ENCODE peak calls at places on chromosomes 4 and X, in eight cellular contexts. R is astrocyte of the cerebellum, S is fibroblast of lung, J is sigmoid colon, X is AG04450, I is WTC11, A is A549, W is fibroblast of the aortic adventitia. Q is an unnamed sample.

GRCh38 chr4:113979157-113979972 is at the start of gene ARSJ:
- DNase-seq in R (peak; percentile 74), S (peak; percentile 81), J (peak; percentile 81), X (peak; percentile 65), I (peak; percentile 72), A (peak; percentile 58), W (peak; percentile 90), Q (peak; percentile 88)

GRCh38 chr4:98691588-98691987 is 33.2 kb upstream of the TSPAN5 start:
- DNase-seq in R (no peak), S (no peak), J (no peak), X (no peak), I (no peak), A (no peak), W (no peak), Q (no peak)

GRCh38 chr4:20041838-20042237 is 209.9 kb upstream of the SLIT2 start:
- DNase-seq in R (no peak), S (no peak), J (no peak), X (no peak), I (no peak), A (no peak), W (no peak), Q (no peak)

GRCh38 chr4:47065099-47065498 is 33.7 kb downstream of the GABRB1 start:
- DNase-seq in R (no peak), S (peak; percentile 85), J (no peak), X (no peak), I (no peak), A (no peak), W (peak; percentile 78), Q (no peak)

GRCh38 chr4:32440391-32440790 is 1720.2 kb downstream of the PCDH7 start:
- DNase-seq in R (no peak), S (peak; percentile 3), J (no peak), X (no peak), I (no peak), A (no peak), W (no peak), Q (no peak)

GRCh38 chr4:165326831-165327210 is 648 bp upstream of the MSMO1 start:
- DNase-seq in R (no peak), S (peak; percentile 39), J (no peak), X (no peak), I (peak; percentile 36), A (no peak), W (no peak), Q (peak; percentile 75)

GRCh38 chr4:53886090-53886489 is 178.3 kb downstream of the CHIC2 start:
- DNase-seq in R (no peak), S (no peak), J (no peak), X (no peak), I (no peak), A (no peak), W (no peak), Q (no peak)

GRCh38 chrX:134661295-134661694 is 3.0 kb upstream of the PLAC1 start:
- DNase-seq in R (no peak), S (no peak), J (no peak), X (no peak), I (no peak), A (no peak), W (no peak), Q (no peak)

GRCh38 chr4:8737075-8737474 is 134.6 kb downstream of the HMX1 start:
- DNase-seq in R (no peak), S (no peak), J (peak; percentile 56), X (no peak), I (no peak), A (no peak), W (no peak), Q (no peak)

GRCh38 chr4:176150704-176151103 is 44.7 kb downstream of the SPATA4 start:
- DNase-seq in R (no peak), S (no peak), J (no peak), X (no peak), I (no peak), A (no peak), W (no peak), Q (no peak)

GRCh38 chr4:176153124-176153523 is 42.3 kb downstream of the SPATA4 start:
- DNase-seq in R (no peak), S (no peak), J (no peak), X (no peak), I (no peak), A (no peak), W (no peak), Q (no peak)

GRCh38 chr4:176149680-176150079 is 45.7 kb downstream of the SPATA4 start:
- DNase-seq in R (no peak), S (peak; percentile 53), J (no peak), X (no peak), I (no peak), A (no peak), W (no peak), Q (peak; percentile 2)

GRCh38 chr4:176150283-176150682 is 45.1 kb downstream of the SPATA4 start:
- DNase-seq in R (peak; percentile 3), S (peak; percentile 72), J (no peak), X (no peak), I (no peak), A (peak; percentile 18), W (peak; percentile 65), Q (peak; percentile 58)
- TF ChIP-seq CTCF in R (no peak), S (peak; percentile 35), J (no peak), X (peak; percentile 36), I (no peak), A (peak; percentile 38), W (peak; percentile 33), Q (peak; percentile 32)

GRCh38 chr4:48704091-48704802 is 75.8 kb downstream of the FRYL start:
- DNase-seq in R (no peak), S (no peak), J (no peak), X (no peak), I (no peak), A (no peak), W (no peak), Q (no peak)

GRCh38 chr4:48706741-48707140 is 73.3 kb downstream of the FRYL start:
- DNase-seq in R (no peak), S (no peak), J (no peak), X (no peak), I (no peak), A (no peak), W (no peak), Q (peak; percentile 12)

GRCh38 chr4:48709920-48710319 is 70.2 kb downstream of the FRYL start:
- DNase-seq in R (no peak), S (no peak), J (no peak), X (no peak), I (no peak), A (no peak), W (no peak), Q (no peak)

GRCh38 chr4:48708610-48709009 is 71.5 kb downstream of the FRYL start:
- DNase-seq in R (no peak), S (no peak), J (no peak), X (no peak), I (no peak), A (no peak), W (no peak), Q (no peak)

GRCh38 chr4:48705609-48706008 is 74.5 kb downstream of the FRYL start:
- DNase-seq in R (no peak), S (no peak), J (no peak), X (no peak), I (no peak), A (no peak), W (no peak), Q (no peak)
- TF ChIP-seq CTCF in R (no peak), S (no peak), J (no peak), X (no peak), I (no peak), A (no peak), W (no peak), Q (no peak)

DNA sequence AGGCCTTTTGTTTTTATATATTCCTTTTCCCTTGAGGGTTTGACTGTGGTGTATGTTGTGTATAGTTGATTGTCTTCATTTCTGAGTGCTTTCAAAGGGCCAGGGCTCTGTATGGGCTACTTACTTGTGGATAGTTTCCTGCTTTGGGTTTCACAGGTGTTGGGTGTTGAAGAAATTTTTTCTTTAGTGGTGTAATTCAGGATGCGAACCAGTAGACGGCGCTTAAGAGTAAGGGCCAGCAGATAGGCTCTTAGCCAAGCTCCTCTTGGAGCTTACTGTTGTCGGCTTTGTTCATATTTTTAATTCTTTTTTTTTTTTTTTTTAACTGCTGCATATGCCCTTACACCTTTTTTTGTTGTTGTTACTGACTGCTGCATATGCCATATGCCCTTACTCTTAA is 276.3 kb upstream of the GALNT7 start:
- DNase-seq in R (no peak), S (peak; percentile 13), J (no peak), X (no peak), I (peak; percentile 31), A (peak; percentile 35), W (peak; percentile 22), Q (peak; percentile 40)
- TF ChIP-seq CTCF in R (peak; percentile 55), S (peak; percentile 63), J (no peak), X (peak; percentile 59), I (peak; percentile 87), A (no peak), W (peak; percentile 74), Q (peak; percentile 90)

GRCh38 chrX:146224442-146224841 is 406.8 kb downstream of the SLITRK2 start:
- DNase-seq in R (no peak), S (no peak), J (no peak), X (no peak), I (no peak), A (no peak), W (no peak), Q (no peak)
- TF ChIP-seq CTCF in R (no peak), S (no peak), J (no peak), X (no peak), I (no peak), A (no peak), W (no peak), Q (no peak)

GRCh38 chr4:95363966-95364365 is 184.8 kb downstream of the UNC5C start:
- DNase-seq in R (no peak), S (no peak), J (no peak), X (no peak), I (no peak), A (no peak), W (peak; percentile 13), Q (no peak)

GRCh38 chr4:95361696-95361965 is 187.1 kb downstream of the UNC5C start:
- DNase-seq in R (no peak), S (no peak), J (no peak), X (no peak), I (no peak), A (no peak), W (no peak), Q (no peak)

GRCh38 chr4:95363579-95363965 is 185.2 kb downstream of the UNC5C start:
- DNase-seq in R (no peak), S (no peak), J (no peak), X (no peak), I (no peak), A (no peak), W (no peak), Q (no peak)

GRCh38 chr4:95362066-95362465 is 186.7 kb downstream of the UNC5C start:
- DNase-seq in R (no peak), S (no peak), J (no peak), X (no peak), I (no peak), A (no peak), W (no peak), Q (no peak)

DNA sequence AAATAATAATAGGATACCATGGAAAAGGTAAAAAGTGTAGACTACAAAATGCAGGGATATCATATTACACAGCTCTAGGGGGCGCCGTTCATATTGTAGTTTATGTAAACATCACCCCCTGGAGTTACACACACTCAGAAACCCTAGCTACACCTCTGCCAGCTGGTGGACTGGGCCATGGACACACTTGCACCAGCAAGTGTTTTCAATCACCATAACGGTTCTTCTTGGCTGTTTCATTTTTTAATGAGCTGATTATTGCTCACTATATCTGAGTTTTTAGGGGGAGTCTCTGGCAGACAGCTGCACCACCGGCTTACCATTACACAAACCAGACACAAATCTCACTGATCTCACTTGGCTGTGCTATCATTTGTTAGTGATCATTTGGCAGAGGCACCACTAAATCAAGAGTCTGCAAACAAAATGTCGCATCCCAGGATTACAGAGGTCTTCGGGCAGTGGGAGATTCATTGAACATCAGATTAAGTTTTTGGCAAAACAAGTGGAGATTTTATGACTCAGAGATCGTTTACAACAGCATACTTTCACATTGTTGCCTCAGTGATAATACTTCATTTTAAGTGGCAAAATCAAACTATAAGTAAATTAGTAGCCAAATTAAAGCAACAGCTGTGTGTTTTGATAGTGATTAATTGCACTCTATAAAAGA is 185.7 kb downstream of the UNC5C start:
- DNase-seq in R (no peak), S (peak; percentile 30), J (no peak), X (no peak), I (peak; percentile 39), A (peak; percentile 18), W (peak; percentile 35), Q (peak; percentile 14)
- TF ChIP-seq CTCF in R (no peak), S (peak; percentile 17), J (no peak), X (peak; percentile 22), I (no peak), A (no peak), W (peak; percentile 22), Q (peak; percentile 11)